ENCODE peak calls at places on chromosomes 11 and 22, in four cellular contexts. One of them, this sample, is unnamed.

GRCh38 chr22:39236321-39237275 is 8.2 kb downstream of the PDGFB start:
- DNase-seq in lung microvascular endothelial cell: peak; percentile 49
- DNase-seq in upper lobe of right lung: no peak
- DNase-seq in adrenal gland: no peak
- DNase-seq in this sample: peak; percentile 70

GRCh38 chr11:132643239-132643638 is 889.1 kb downstream of the OPCML start:
- DNase-seq in lung microvascular endothelial cell: no peak
- DNase-seq in adrenal gland: no peak
- DNase-seq in upper lobe of right lung: no peak
- DNase-seq in this sample: no peak

GRCh38 chr11:43316451-43316850 is 4.7 kb downstream of the API5 start:
- DNase-seq in lung microvascular endothelial cell: no peak
- DNase-seq in upper lobe of right lung: no peak
- DNase-seq in adrenal gland: no peak
- DNase-seq in this sample: peak; percentile 62

GRCh38 chr11:27698872-27699241 is 1.4 kb downstream of the BDNF start:
- DNase-seq in upper lobe of right lung: peak; percentile 87
- DNase-seq in lung microvascular endothelial cell: peak; percentile 80
- DNase-seq in adrenal gland: peak; percentile 77
- DNase-seq in this sample: peak; percentile 68

GRCh38 chr22:20781272-20781990 is 7.5 kb downstream of the SERPIND1 start:
- DNase-seq in lung microvascular endothelial cell: no peak
- DNase-seq in adrenal gland: no peak
- DNase-seq in upper lobe of right lung: no peak
- DNase-seq in this sample: no peak

GRCh38 chr11:36775157-36775556 is 177.1 kb upstream of the RAG2 start:
- DNase-seq in adrenal gland: no peak
- DNase-seq in lung microvascular endothelial cell: no peak
- DNase-seq in upper lobe of right lung: no peak
- DNase-seq in this sample: no peak

GRCh38 chr11:134592391-134592990 is 180.4 kb upstream of the B3GAT1 start:
- DNase-seq in lung microvascular endothelial cell: peak; percentile 20
- DNase-seq in adrenal gland: no peak
- DNase-seq in upper lobe of right lung: peak; percentile 61
- DNase-seq in this sample: peak; percentile 86

GRCh38 chr22:49797706-49798105 is 30.0 kb downstream of the BRD1 start:
- DNase-seq in adrenal gland: no peak
- DNase-seq in lung microvascular endothelial cell: no peak
- DNase-seq in upper lobe of right lung: no peak
- DNase-seq in this sample: no peak

GRCh38 chr22:37982938-37983859 is 1.2 kb downstream of the SOX10 start:
- DNase-seq in adrenal gland: no peak
- DNase-seq in upper lobe of right lung: no peak
- DNase-seq in lung microvascular endothelial cell: peak; percentile 18
- DNase-seq in this sample: no peak

GRCh38 chr11:111814567-111814966 is 48.4 kb upstream of the PPP2R1B start:
- DNase-seq in upper lobe of right lung: no peak
- DNase-seq in lung microvascular endothelial cell: no peak
- DNase-seq in adrenal gland: no peak
- DNase-seq in this sample: no peak

GRCh38 chr22:49515486-49515885 is 312.2 kb downstream of the BRD1 start:
- DNase-seq in adrenal gland: no peak
- DNase-seq in lung microvascular endothelial cell: no peak
- DNase-seq in upper lobe of right lung: no peak
- DNase-seq in this sample: peak; percentile 18

GRCh38 chr11:13160745-13161144 is 116.8 kb upstream of the BMAL1 start:
- DNase-seq in upper lobe of right lung: no peak
- DNase-seq in lung microvascular endothelial cell: no peak
- DNase-seq in adrenal gland: no peak
- DNase-seq in this sample: no peak

GRCh38 chr11:66337103-66337899 is 1.1 kb upstream of the RIN1 start:
- DNase-seq in upper lobe of right lung: peak; percentile 63
- DNase-seq in adrenal gland: peak; percentile 15
- DNase-seq in lung microvascular endothelial cell: no peak
- DNase-seq in this sample: no peak

GRCh38 chr11:133531450-133531849 is 851 bp downstream of the OPCML start:
- DNase-seq in lung microvascular endothelial cell: no peak
- DNase-seq in upper lobe of right lung: no peak
- DNase-seq in adrenal gland: no peak
- DNase-seq in this sample: no peak

GRCh38 chr11:59199546-59200420 is 12.9 kb downstream of the MPEG1 start:
- DNase-seq in upper lobe of right lung: no peak
- DNase-seq in adrenal gland: no peak
- DNase-seq in lung microvascular endothelial cell: no peak
- DNase-seq in this sample: no peak

GRCh38 chr11:73163638-73164174 is 21.6 kb upstream of the FCHSD2 start:
- DNase-seq in upper lobe of right lung: no peak
- DNase-seq in adrenal gland: no peak
- DNase-seq in lung microvascular endothelial cell: no peak
- DNase-seq in this sample: no peak

GRCh38 chr11:60889869-60890311 is 16.5 kb downstream of the PRPF19 start:
- DNase-seq in adrenal gland: no peak
- DNase-seq in upper lobe of right lung: no peak
- DNase-seq in lung microvascular endothelial cell: no peak
- DNase-seq in this sample: no peak

GRCh38 chr11:9747816-9748215 is 83.9 kb downstream of the SWAP70 start:
- DNase-seq in adrenal gland: no peak
- DNase-seq in upper lobe of right lung: no peak
- DNase-seq in lung microvascular endothelial cell: no peak
- DNase-seq in this sample: no peak

GRCh38 chr11:68927280-68928107 is 23.8 kb downstream of the IGHMBP2 start:
- DNase-seq in adrenal gland: no peak
- DNase-seq in upper lobe of right lung: peak; percentile 48
- DNase-seq in lung microvascular endothelial cell: peak; percentile 74
- DNase-seq in this sample: no peak

This sample was measured in DND-41.